ENCODE peak calls at places on chromosomes 5 and 9, in eight cellular contexts. O is right atrium auricular region, I is AG04450, C is Panc1, J is hepatocyte, V is foreskin fibroblast, X is fibroblast of mammary gland, B is cardiac fibroblast. L is an unnamed sample.

GRCh38 chr5:2866622-2867372 is 115.3 kb upstream of the IRX2 start:
- DNase-seq in O (no peak), I (no peak), C (no peak), J (no peak), V (no peak), X (no peak), B (no peak), L (no peak)

GRCh38 chr9:131503626-131504465 is 1.1 kb downstream of the POMT1 start:
- DNase-seq in O (no peak), I (no peak), C (no peak), J (peak; percentile 41), V (peak; percentile 78), X (peak; percentile 40), B (peak; percentile 37), L (no peak)

GRCh38 chr9:89440548-89440947 is 57.4 kb downstream of the SEMA4D start:
- DNase-seq in O (peak; percentile 81), I (no peak), C (no peak), J (no peak), V (peak; percentile 4), X (no peak), B (no peak), L (no peak)

GRCh38 chr9:76459691-76460635 is 981 bp downstream of the GCNT1 start:
- DNase-seq in O (no peak), I (no peak), C (no peak), J (peak; percentile 60), V (peak; percentile 74), X (peak; percentile 66), B (peak; percentile 79), L (no peak)

GRCh38 chr9:121818016-121818661 is 166.7 kb downstream of the DAB2IP start:
- DNase-seq in O (no peak), I (no peak), C (no peak), J (no peak), V (no peak), X (no peak), B (no peak), L (no peak)

GRCh38 chr9:104240890-104241289 is 146.8 kb downstream of the SMC2 start:
- DNase-seq in O (no peak), I (no peak), C (no peak), J (no peak), V (no peak), X (no peak), B (no peak), L (no peak)

GRCh38 chr5:150448353-150448752 is 1.2 kb downstream of the RPS14 start:
- DNase-seq in O (no peak), I (no peak), C (no peak), J (no peak), V (no peak), X (peak; percentile 27), B (no peak), L (no peak)

GRCh38 chr5:59188415-59189225 is 605.7 kb downstream of the RAB3C start:
- DNase-seq in O (peak; percentile 82), I (no peak), C (no peak), J (peak; percentile 88), V (peak; percentile 86), X (peak; percentile 75), B (peak; percentile 83), L (peak; percentile 42)

GRCh38 chr5:169350016-169350415 is 49.1 kb upstream of the SLIT3 start:
- DNase-seq in O (no peak), I (peak; percentile 18), C (no peak), J (peak; percentile 44), V (peak; percentile 87), X (peak; percentile 79), B (peak; percentile 75), L (peak; percentile 19)

GRCh38 chr5:43313854-43314457 is 744 bp upstream of the HMGCS1 start:
- DNase-seq in O (no peak), I (no peak), C (no peak), J (peak; percentile 43), V (no peak), X (peak; percentile 57), B (no peak), L (no peak)

GRCh38 chr5:101897914-101898313 is 398.2 kb downstream of the SLCO4C1 start:
- DNase-seq in O (no peak), I (no peak), C (peak; percentile 8), J (no peak), V (no peak), X (no peak), B (no peak), L (no peak)

GRCh38 chr5:54904425-54904824 is 81.0 kb downstream of the ESM1 start:
- DNase-seq in O (no peak), I (peak; percentile 34), C (no peak), J (peak; percentile 45), V (peak; percentile 86), X (peak; percentile 68), B (peak; percentile 72), L (peak; percentile 49)

GRCh38 chr5:34517249-34517648 is 138.9 kb upstream of the RAI14 start:
- DNase-seq in O (no peak), I (no peak), C (no peak), J (no peak), V (peak; percentile 86), X (peak; percentile 85), B (peak; percentile 70), L (no peak)

GRCh38 chr9:113609562-113610318 is 146.2 kb downstream of the RGS3 start:
- DNase-seq in O (peak; percentile 92), I (no peak), C (no peak), J (peak; percentile 56), V (peak; percentile 31), X (peak; percentile 32), B (peak; percentile 61), L (no peak)

GRCh38 chr5:58330781-58331180 is 129.1 kb downstream of the PLK2 start:
- DNase-seq in O (no peak), I (no peak), C (no peak), J (no peak), V (no peak), X (no peak), B (no peak), L (no peak)

GRCh38 chr9:34717996-34718614 is 8.2 kb upstream of the CCL21 start:
- DNase-seq in O (no peak), I (no peak), C (no peak), J (no peak), V (no peak), X (no peak), B (peak; percentile 53), L (no peak)

GRCh38 chr9:116190997-116191396 is 37.4 kb downstream of the PAPPA start:
- DNase-seq in O (no peak), I (peak; percentile 36), C (no peak), J (peak; percentile 14), V (peak; percentile 90), X (peak; percentile 96), B (peak; percentile 96), L (no peak)

DNA sequence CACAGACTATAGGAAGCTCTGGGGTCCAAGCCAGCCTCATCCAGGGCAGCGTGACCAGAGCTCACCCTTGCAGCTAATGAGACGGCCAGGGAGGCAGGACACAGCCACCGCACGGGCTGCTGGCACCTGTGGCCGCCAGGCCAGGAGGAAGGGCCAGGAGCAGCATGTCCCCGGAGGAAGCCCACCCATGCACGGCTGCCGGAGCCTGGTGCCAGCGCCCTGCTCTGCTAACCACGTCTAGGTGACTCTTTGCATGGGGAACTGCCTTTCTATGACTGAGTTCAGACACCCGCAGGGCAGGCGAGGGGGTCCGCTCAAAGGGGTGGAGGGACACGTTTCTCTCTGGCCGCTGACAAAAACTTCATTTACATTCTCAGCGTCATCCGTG is 68.5 kb upstream of the SARDH start:
- DNase-seq in O (no peak), I (no peak), C (no peak), J (no peak), V (no peak), X (no peak), B (no peak), L (no peak)
- TF ChIP-seq CTCF in O (no peak), I (no peak), C (no peak), J (no peak), V (no peak), X (no peak), B (no peak), L (no peak)

DNA sequence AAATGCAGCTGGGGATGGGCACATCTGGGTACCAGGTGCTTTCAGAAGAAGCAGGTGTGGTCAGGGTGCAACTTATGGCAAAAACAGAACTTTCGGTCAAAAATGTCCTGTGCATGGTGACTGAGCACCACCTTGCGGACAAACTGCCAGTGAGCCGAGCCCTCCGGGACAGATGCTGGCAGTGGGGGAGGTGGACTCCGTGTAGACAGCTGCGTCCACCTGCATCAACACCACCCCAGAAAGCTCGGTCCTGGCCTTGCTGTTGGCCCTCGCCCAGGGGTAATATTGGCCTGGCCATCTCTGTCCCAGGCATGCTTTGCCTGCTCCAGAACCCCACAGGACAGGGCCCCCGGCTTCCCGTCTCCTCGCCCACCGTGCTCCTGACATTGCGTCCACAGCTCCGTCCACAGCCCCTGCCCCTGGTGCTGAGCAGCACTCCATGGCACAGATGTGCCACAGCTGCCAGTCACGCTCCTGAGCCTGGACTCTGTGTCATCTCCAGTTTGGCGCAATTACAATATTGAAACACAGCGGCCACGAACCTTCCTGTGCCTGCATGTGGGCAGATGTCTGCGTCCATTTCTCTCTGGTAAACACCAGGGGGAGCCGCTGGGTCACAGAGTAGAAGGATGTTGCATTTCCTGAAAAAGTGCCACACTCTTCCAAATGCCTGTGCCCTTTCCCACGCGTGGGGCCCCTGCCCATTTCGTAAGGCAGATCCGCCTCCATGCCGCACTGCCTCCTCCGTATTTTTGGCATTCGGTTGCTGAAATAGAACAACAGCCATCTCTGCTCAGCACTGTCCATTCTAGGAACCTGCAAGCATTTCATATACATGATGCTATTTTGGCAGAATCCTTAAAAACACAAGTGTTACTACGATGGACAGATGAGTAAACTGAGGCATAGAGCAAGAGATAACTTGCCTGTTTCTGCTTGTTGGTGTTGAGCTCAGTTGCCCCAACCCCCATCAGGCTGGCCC is 33.4 kb upstream of the SLC6A19 start:
- DNase-seq in O (peak; percentile 77), I (no peak), C (peak; percentile 61), J (peak; percentile 89), V (peak; percentile 90), X (peak; percentile 65), B (peak; percentile 79), L (peak; percentile 12)
- H3K4me3 ChIP-seq in O (no peak overlapping the region), I (no peak overlapping the region), C (peak overlapping the region; percentile 66), J (no peak overlapping the region), V (peak overlapping the region; percentile 24), X (no peak overlapping the region), B (no peak overlapping the region), L (no peak overlapping the region)

DNA sequence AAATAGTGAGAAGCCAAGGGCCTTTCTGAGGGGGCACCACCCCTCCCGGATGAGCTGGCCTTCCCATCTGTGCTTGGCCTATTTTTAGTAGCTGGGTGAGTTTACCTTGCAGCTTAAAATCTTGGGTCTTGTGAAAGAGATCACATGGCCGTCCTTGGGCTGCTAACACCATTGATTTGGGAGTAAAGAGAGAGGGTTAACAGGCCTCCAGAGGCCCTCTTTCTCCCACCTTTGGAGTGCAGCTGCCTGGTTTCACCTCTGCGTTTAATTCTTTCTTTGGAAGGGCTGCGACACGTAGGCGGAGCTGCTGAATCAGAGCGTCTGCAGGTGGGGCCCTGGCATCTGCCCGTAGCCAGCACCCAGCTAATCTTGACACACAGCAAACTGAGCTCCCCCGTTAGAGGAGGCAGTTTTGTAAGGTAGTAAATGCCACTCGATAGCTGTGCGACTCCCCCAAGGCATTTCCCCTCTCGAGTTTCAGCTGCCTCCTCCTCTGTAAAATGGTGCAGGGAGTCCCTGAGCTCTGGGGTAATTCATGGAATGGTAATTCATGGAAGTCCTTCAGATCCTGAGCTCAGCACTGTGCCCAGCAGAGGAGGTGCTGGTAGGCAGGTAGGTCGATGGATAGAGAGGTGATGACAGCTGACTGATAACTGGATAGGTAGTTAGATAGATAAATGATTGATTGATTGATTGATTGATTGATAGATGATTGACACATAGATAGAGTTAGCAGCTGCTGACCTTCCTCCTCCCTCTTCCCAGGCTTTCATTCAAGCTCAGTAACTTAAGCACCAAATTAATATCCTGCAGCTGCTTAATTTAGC is 13.0 kb downstream of the OLFM1 start:
- DNase-seq in O (no peak), I (no peak), C (no peak), J (no peak), V (no peak), X (no peak), B (no peak), L (no peak)
- TF ChIP-seq CTCF in O (no peak), I (no peak), C (no peak), J (no peak), V (no peak), X (no peak), B (no peak), L (no peak)

GRCh38 chr9:13520069-13520468 is 240.6 kb upstream of the MPDZ start:
- DNase-seq in O (no peak), I (no peak), C (no peak), J (no peak), V (peak; percentile 21), X (no peak), B (peak; percentile 41), L (no peak)
- H3K4me3 ChIP-seq in O (no peak overlapping the region), I (no peak overlapping the region), C (no peak overlapping the region), J (no peak overlapping the region), V (no peak overlapping the region), X (no peak overlapping the region), B (no peak overlapping the region), L (no peak overlapping the region)